ENCODE peak calls at places on chromosomes 16 and 17, in nine cellular contexts. O is PC-3; W is uterus; U is spleen; L is right cardiac atrium; H is CD8-positive, alpha-beta T cell; T is esophagus muscularis mucosa; C is left ventricle myocardium inferior; Q is AG04450. S is an unnamed sample.

GRCh38 chr17:17242246-17242645 is 5.3 kb upstream of the FLCN start:
- DNase-seq in O (no peak), W (no peak), U (no peak), L (no peak), H (no peak), T (no peak), C (no peak), Q (no peak), S (no peak)

GRCh38 chr16:7344806-7345416 is 12.3 kb downstream of the RBFOX1 start:
- DNase-seq in O (no peak), W (no peak), U (no peak), L (no peak), H (no peak), T (no peak), C (peak; percentile 30), Q (no peak), S (no peak)

GRCh38 chr16:49533436-49533835 is 159.8 kb downstream of the C16orf78 start:
- DNase-seq in O (no peak), W (no peak), U (peak; percentile 56), L (no peak), H (no peak), T (no peak), C (no peak), Q (no peak), S (no peak)

GRCh38 chr17:27818311-27819170 is 18.2 kb upstream of the NOS2 start:
- DNase-seq in O (no peak), W (no peak), U (no peak), L (peak; percentile 62), H (no peak), T (peak; percentile 84), C (peak; percentile 58), Q (no peak), S (no peak)

GRCh38 chr16:89422527-89422904 is 67.8 kb downstream of the ANKRD11 start:
- DNase-seq in O (peak; percentile 45), W (no peak), U (no peak), L (peak; percentile 42), H (no peak), T (no peak), C (no peak), Q (no peak), S (no peak)

GRCh38 chr16:57245472-57246113 is 534 bp downstream of the ARL2BP start:
- DNase-seq in O (peak; percentile 12), W (no peak), U (no peak), L (peak; percentile 78), H (no peak), T (no peak), C (peak; percentile 47), Q (no peak), S (no peak)

GRCh38 chr17:2875608-2876007 is 79.4 kb downstream of the RAP1GAP2 start:
- DNase-seq in O (no peak), W (no peak), U (no peak), L (no peak), H (no peak), T (no peak), C (no peak), Q (no peak), S (no peak)

GRCh38 chr17:65953316-65954147 is 238.4 kb downstream of the CEP112 start:
- DNase-seq in O (no peak), W (no peak), U (no peak), L (no peak), H (no peak), T (no peak), C (no peak), Q (no peak), S (no peak)

GRCh38 chr17:77427471-77427991 is 286.8 kb downstream of the SEC14L1 start:
- DNase-seq in O (peak; percentile 88), W (peak; percentile 89), U (no peak), L (peak; percentile 84), H (no peak), T (no peak), C (peak; percentile 66), Q (no peak), S (no peak)

GRCh38 chr16:11835891-11836652 is 15.3 kb downstream of the RSL1D1 start:
- DNase-seq in O (no peak), W (no peak), U (no peak), L (no peak), H (no peak), T (no peak), C (no peak), Q (no peak), S (no peak)

GRCh38 chr17:40070895-40071719 is 8.3 kb downstream of the THRA start:
- DNase-seq in O (no peak), W (peak; percentile 76), U (peak; percentile 87), L (peak; percentile 90), H (no peak), T (no peak), C (peak; percentile 69), Q (no peak), S (no peak)

GRCh38 chr17:65855245-65855644 is 293.8 kb upstream of the AXIN2 start:
- DNase-seq in O (peak; percentile 98), W (no peak), U (no peak), L (no peak), H (no peak), T (no peak), C (no peak), Q (no peak), S (no peak)

GRCh38 chr16:15843635-15844279 is 13.1 kb downstream of the MYH11 start:
- DNase-seq in O (no peak), W (no peak), U (peak; percentile 2), L (no peak), H (no peak), T (no peak), C (no peak), Q (no peak), S (no peak)

GRCh38 chr16:2977440-2977839 is 2.8 kb downstream of the PKMYT1 start:
- DNase-seq in O (peak; percentile 69), W (no peak), U (no peak), L (no peak), H (no peak), T (no peak), C (no peak), Q (no peak), S (no peak)

DNA sequence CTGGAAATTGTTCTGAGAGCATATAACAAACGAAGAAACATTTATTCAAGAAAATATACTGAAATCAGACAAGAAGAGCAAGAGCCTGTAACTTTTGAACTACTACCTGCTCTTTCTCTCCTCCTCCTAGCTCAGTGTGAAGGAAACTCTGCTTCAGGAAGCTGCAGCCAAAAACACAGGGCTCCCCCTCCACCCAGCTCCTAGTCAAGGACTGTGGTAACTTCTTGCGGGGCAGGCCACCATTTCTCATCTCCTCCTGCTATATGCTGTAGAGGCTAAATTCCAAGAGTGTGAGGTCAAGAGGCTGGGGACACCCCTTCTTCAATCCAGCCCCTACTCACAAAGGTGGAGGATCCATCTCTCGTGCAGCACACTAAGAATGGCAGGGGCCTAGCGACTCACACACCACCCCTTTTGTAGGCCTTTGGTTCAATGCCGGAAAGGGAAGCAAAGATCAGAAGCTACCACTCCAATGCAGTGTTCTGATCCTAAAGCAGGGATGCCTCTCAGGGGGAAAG is 74.6 kb downstream of the ITFG1 start:
- DNase-seq in O (no peak), W (no peak), U (no peak), L (no peak), H (no peak), T (no peak), C (no peak), Q (no peak), S (no peak)
- H3K27ac ChIP-seq in O (no peak overlapping the region), W (no peak overlapping the region), U (no peak overlapping the region), L (no peak overlapping the region), H (no peak overlapping the region), T (no peak overlapping the region), C (no peak overlapping the region), Q (no peak overlapping the region), S (no peak overlapping the region)

DNA sequence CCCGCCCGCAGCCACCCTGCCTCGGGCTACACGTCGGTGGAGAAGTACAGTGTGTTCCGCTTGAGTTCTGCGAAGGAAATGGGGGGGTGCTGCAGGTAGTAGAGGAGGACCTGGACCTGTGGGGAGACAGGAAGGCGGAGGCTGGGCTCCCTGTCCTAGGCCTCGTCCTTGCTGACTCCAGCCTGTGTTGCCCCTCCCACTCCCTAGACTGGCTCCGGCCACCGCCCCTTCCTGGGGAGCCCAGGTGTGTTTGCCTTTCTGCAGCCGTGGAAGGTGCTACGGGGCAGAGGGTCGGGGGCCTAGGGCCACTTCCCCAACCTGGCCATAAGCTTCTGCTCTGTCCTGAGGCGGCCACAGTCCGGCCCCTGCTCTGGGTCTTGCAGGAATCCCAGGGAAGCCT is 9.1 kb downstream of the TIMM22 start:
- DNase-seq in O (no peak), W (no peak), U (peak; percentile 79), L (peak; percentile 61), H (no peak), T (no peak), C (no peak), Q (no peak), S (no peak)
- H3K27ac ChIP-seq in O (no peak overlapping the region), W (peak overlapping the region; percentile 61), U (peak overlapping the region; percentile 42), L (peak overlapping the region; percentile 39), H (no peak overlapping the region), T (peak overlapping the region; percentile 81), C (peak overlapping the region; percentile 93), Q (no peak overlapping the region), S (peak overlapping the region; percentile 82)

GRCh38 chr16:734981-735881 is 5.6 kb downstream of the CIAO3 start:
- DNase-seq in O (no peak), W (no peak), U (peak; percentile 73), L (no peak), H (no peak), T (no peak), C (no peak), Q (no peak), S (no peak)
- H3K27ac ChIP-seq in O (no peak overlapping the region), W (no peak overlapping the region), U (no peak overlapping the region), L (no peak overlapping the region), H (no peak overlapping the region), T (no peak overlapping the region), C (no peak overlapping the region), Q (no peak overlapping the region), S (no peak overlapping the region)

GRCh38 chr17:5530265-5530782 is 44.0 kb downstream of the MIS12 start:
- DNase-seq in O (no peak), W (no peak), U (no peak), L (no peak), H (no peak), T (no peak), C (no peak), Q (no peak), S (no peak)

GRCh38 chr17:5531019-5531418 is 44.7 kb downstream of the MIS12 start:
- DNase-seq in O (no peak), W (no peak), U (no peak), L (no peak), H (no peak), T (no peak), C (no peak), Q (no peak), S (no peak)

GRCh38 chr17:5527647-5528250 is 41.4 kb downstream of the MIS12 start:
- DNase-seq in O (no peak), W (no peak), U (no peak), L (no peak), H (no peak), T (no peak), C (no peak), Q (no peak), S (no peak)

GRCh38 chr17:5523249-5523648 is 36.9 kb downstream of the MIS12 start:
- DNase-seq in O (no peak), W (no peak), U (no peak), L (no peak), H (no peak), T (no peak), C (no peak), Q (no peak), S (no peak)

GRCh38 chr17:5526821-5527598 is 40.6 kb downstream of the MIS12 start:
- DNase-seq in O (peak; percentile 85), W (peak; percentile 74), U (no peak), L (peak; percentile 88), H (no peak), T (no peak), C (peak; percentile 67), Q (peak; percentile 91), S (peak; percentile 71)
- H3K27ac ChIP-seq in O (peak overlapping the region; percentile 11), W (peak overlapping the region; percentile 76), U (no peak overlapping the region), L (peak overlapping the region; percentile 86), H (no peak overlapping the region), T (peak overlapping the region; percentile 16), C (peak overlapping the region; percentile 59), Q (peak overlapping the region; percentile 81), S (peak overlapping the region; percentile 18)